ENCODE peak calls at places on chromosomes 6 and 20, in four cellular contexts. One of them, this sample, is unnamed.

GRCh38 chr6:2630891-2631458 is 119.7 kb downstream of the MYLK4 start:
- DNase-seq in GM12878: no peak
- DNase-seq in K562: no peak
- DNase-seq in HepG2: no peak
- DNase-seq in this sample: no peak

GRCh38 chr6:35448191-35448590 is 3.9 kb upstream of the FANCE start:
- DNase-seq in HepG2: no peak
- DNase-seq in K562: no peak
- DNase-seq in GM12878: no peak
- DNase-seq in this sample: no peak

GRCh38 chr6:27839303-27840081 is 72.7 kb downstream of the OR2B2 start:
- DNase-seq in K562: no peak
- DNase-seq in HepG2: peak
- DNase-seq in GM12878: no peak
- DNase-seq in this sample: no peak

GRCh38 chr6:133277228-133277894 is 36.2 kb downstream of the EYA4 start:
- DNase-seq in HepG2: no peak
- DNase-seq in K562: no peak
- DNase-seq in GM12878: no peak
- DNase-seq in this sample: no peak

GRCh38 chr6:7723554-7723953 is 2.3 kb upstream of the BMP6 start:
- DNase-seq in HepG2: no peak
- DNase-seq in GM12878: no peak
- DNase-seq in K562: no peak
- DNase-seq in this sample: no peak

GRCh38 chr20:16542477-16542876 is 30.8 kb downstream of the KIF16B start:
- DNase-seq in GM12878: no peak
- DNase-seq in HepG2: no peak
- DNase-seq in K562: no peak
- DNase-seq in this sample: no peak

GRCh38 chr20:64005394-64005793 is 24.5 kb downstream of the PRPF6 start:
- DNase-seq in HepG2: no peak
- DNase-seq in K562: no peak
- DNase-seq in GM12878: no peak
- DNase-seq in this sample: no peak

GRCh38 chr6:53033764-53034163 is 31.4 kb upstream of the FBXO9 start:
- DNase-seq in GM12878: no peak
- DNase-seq in K562: no peak
- DNase-seq in HepG2: no peak
- DNase-seq in this sample: no peak

GRCh38 chr6:39892490-39893129 is 41.7 kb downstream of the MOCS1 start:
- DNase-seq in GM12878: peak
- DNase-seq in HepG2: peak
- DNase-seq in K562: peak
- DNase-seq in this sample: peak

GRCh38 chr6:114543696-114544095 is 200.9 kb upstream of the HS3ST5 start:
- DNase-seq in GM12878: no peak
- DNase-seq in HepG2: no peak
- DNase-seq in K562: no peak
- DNase-seq in this sample: peak

GRCh38 chr6:135084916-135085269 is 30.3 kb upstream of the HBS1L start:
- DNase-seq in GM12878: no peak
- DNase-seq in HepG2: no peak
- DNase-seq in K562: no peak
- DNase-seq in this sample: no peak

GRCh38 chr6:135085700-135086413 is 31.2 kb upstream of the HBS1L start:
- DNase-seq in GM12878: no peak
- DNase-seq in HepG2: no peak
- DNase-seq in K562: no peak
- DNase-seq in this sample: no peak

GRCh38 chr6:135087803-135088202 is 33.2 kb upstream of the HBS1L start:
- DNase-seq in K562: no peak
- DNase-seq in GM12878: no peak
- DNase-seq in HepG2: no peak
- DNase-seq in this sample: no peak

GRCh38 chr6:135087403-135087802 is 32.8 kb upstream of the HBS1L start:
- DNase-seq in GM12878: no peak
- DNase-seq in HepG2: peak
- DNase-seq in K562: no peak
- DNase-seq in this sample: peak

DNA sequence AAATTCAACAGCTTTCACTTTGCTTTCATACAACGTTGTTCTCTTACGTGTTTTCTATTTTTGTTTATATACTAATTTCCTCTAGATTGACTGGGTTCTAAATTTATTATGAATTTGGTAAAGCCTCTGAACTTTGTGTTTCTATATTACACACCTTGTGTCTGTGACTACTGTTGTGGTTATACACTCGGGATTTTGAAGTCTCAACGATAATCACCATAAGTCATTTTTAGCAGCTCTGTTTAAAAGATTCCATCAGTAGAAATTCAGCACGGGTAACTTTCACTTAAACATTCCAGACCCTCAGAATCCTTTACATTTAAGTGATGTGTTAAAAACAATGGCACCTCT is 31.8 kb upstream of the HBS1L start:
- DNase-seq in GM12878: no peak
- DNase-seq in HepG2: no peak
- DNase-seq in K562: no peak
- DNase-seq in this sample: no peak
- TF ChIP-seq JUNB in GM12878: peak
- TF ChIP-seq JUNB in HepG2: no peak
- TF ChIP-seq JUNB in K562: no peak
- TF ChIP-seq JUNB in this sample: no peak

DNA sequence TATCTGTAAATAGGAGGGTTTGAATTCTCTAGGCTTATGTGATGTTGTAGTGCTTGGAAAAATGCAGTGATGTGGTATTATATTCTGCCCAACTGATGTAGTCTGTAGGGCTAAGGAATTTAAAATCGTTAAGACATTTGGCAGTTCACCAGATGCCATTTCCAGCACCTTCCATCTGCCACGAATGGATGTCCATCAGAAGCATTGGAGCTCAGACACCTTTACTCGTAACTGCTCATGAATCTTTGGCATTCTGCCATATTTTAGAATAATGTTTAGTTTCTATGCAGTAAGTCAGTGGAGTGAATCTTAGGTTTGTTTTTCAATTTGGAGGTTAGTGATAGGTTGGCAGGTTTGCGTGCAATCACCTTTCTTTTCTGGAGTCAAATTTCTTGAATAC is 2.4 kb upstream of the SYTL3 start:
- DNase-seq in GM12878: no peak
- DNase-seq in K562: no peak
- DNase-seq in HepG2: no peak
- DNase-seq in this sample: no peak
- TF ChIP-seq CREB1 in GM12878: no peak
- TF ChIP-seq CREB1 in K562: no peak
- TF ChIP-seq CREB1 in HepG2: no peak
- TF ChIP-seq CREB1 in this sample: no peak

GRCh38 chr20:39195495-39196129 is 233.5 kb downstream of the DHX35 start:
- DNase-seq in K562: no peak
- DNase-seq in HepG2: no peak
- DNase-seq in GM12878: no peak
- DNase-seq in this sample: peak
- TF ChIP-seq JUNB in K562: no peak
- TF ChIP-seq JUNB in HepG2: no peak
- TF ChIP-seq JUNB in GM12878: no peak
- TF ChIP-seq JUNB in this sample: no peak

GRCh38 chr6:136792945-136793289 is 640 bp upstream of the MAP3K5 start:
- DNase-seq in GM12878: no peak
- DNase-seq in K562: peak
- DNase-seq in HepG2: peak
- DNase-seq in this sample: peak

GRCh38 chr6:136788069-136788902 is 4.0 kb downstream of the MAP3K5 start:
- DNase-seq in GM12878: no peak
- DNase-seq in K562: no peak
- DNase-seq in HepG2: no peak
- DNase-seq in this sample: no peak

GRCh38 chr6:136791296-136792065 is 796 bp downstream of the MAP3K5 start:
- DNase-seq in K562: peak
- DNase-seq in HepG2: no peak
- DNase-seq in GM12878: peak
- DNase-seq in this sample: peak

GRCh38 chr6:136792066-136792944 is at the start of gene MAP3K5:
- DNase-seq in GM12878: no peak
- DNase-seq in HepG2: peak
- DNase-seq in K562: peak
- DNase-seq in this sample: peak

GRCh38 chr6:136790411-136791295 is 1.6 kb downstream of the MAP3K5 start:
- DNase-seq in HepG2: no peak
- DNase-seq in GM12878: no peak
- DNase-seq in K562: no peak
- DNase-seq in this sample: no peak
- TF ChIP-seq CREB1 in HepG2: no peak
- TF ChIP-seq CREB1 in GM12878: peak
- TF ChIP-seq CREB1 in K562: no peak
- TF ChIP-seq CREB1 in this sample: no peak

GRCh38 chr20:38601216-38602184 is at the start of gene ARHGAP40:
- DNase-seq in GM12878: no peak
- DNase-seq in HepG2: peak
- DNase-seq in K562: peak
- DNase-seq in this sample: peak
- TF ChIP-seq JUNB in GM12878: no peak
- TF ChIP-seq JUNB in HepG2: no peak
- TF ChIP-seq JUNB in K562: no peak
- TF ChIP-seq JUNB in this sample: no peak

DNA sequence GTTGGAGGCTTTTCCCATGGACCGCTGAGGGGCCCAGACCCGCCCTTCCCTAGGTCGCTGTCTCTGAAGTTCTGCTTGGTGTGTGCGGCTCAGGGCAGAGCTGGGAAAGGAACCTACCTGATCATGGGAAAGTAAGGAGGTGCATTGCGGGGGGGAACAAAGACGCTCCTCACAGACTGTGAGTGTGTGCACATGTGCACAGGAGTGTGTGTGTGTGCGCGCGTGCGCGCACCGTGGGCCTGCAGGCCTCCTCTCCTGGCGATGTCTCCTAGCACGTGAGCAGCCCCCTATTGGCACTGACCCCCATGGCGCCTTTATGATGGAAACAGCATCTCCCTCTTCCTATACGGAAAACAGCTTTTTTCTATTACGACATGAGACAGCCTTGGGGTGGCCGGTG is 224.1 kb downstream of the TAF4 start:
- DNase-seq in GM12878: no peak
- DNase-seq in K562: no peak
- DNase-seq in HepG2: no peak
- DNase-seq in this sample: no peak
- TF ChIP-seq CREB1 in GM12878: no peak
- TF ChIP-seq CREB1 in K562: no peak
- TF ChIP-seq CREB1 in HepG2: no peak
- TF ChIP-seq CREB1 in this sample: no peak

This sample was measured in GM23338.